ENCODE peak calls at places on chromosomes 11 and 22, in five cellular contexts. A is IMR-90, U is Panc1, Z is tibial nerve, W is heart left ventricle. R is an unnamed sample.

GRCh38 chr11:18106688-18107087 is 806 bp upstream of the SAAL1 start:
- DNase-seq in A (peak; percentile 65), U (no peak), Z (no peak), W (no peak), R (no peak)

GRCh38 chr22:26642465-26643367 is 14.7 kb upstream of the MIAT start:
- DNase-seq in A (no peak), U (no peak), Z (no peak), W (peak; percentile 33), R (no peak)

GRCh38 chr22:19357270-19358105 is 66.0 kb upstream of the CLTCL1 start:
- DNase-seq in A (peak; percentile 84), U (no peak), Z (no peak), W (no peak), R (no peak)

GRCh38 chr11:27812341-27812740 is 112.1 kb upstream of the BDNF start:
- DNase-seq in A (peak; percentile 60), U (no peak), Z (no peak), W (no peak), R (no peak)

GRCh38 chr11:19868871-19869270 is 156.2 kb downstream of the NAV2 start:
- DNase-seq in A (peak; percentile 20), U (no peak), Z (no peak), W (no peak), R (no peak)

GRCh38 chr22:39638958-39639357 is 68.4 kb downstream of the CACNA1I start:
- DNase-seq in A (no peak), U (no peak), Z (no peak), W (no peak), R (no peak)

GRCh38 chr22:27094633-27095308 is 437.4 kb downstream of the MIAT start:
- DNase-seq in A (peak; percentile 51), U (no peak), Z (no peak), W (peak; percentile 32), R (peak; percentile 40)

GRCh38 chr11:12449961-12450715 is 72.8 kb downstream of the PARVA start:
- DNase-seq in A (peak; percentile 58), U (no peak), Z (no peak), W (no peak), R (no peak)

GRCh38 chr11:94130589-94131362 is 2.1 kb downstream of the PANX1 start:
- DNase-seq in A (peak; percentile 89), U (no peak), Z (no peak), W (no peak), R (peak; percentile 59)

GRCh38 chr11:87451400-87451799 is 413.7 kb downstream of the TMEM135 start:
- DNase-seq in A (peak; percentile 33), U (no peak), Z (no peak), W (no peak), R (no peak)

GRCh38 chr11:87454246-87454645 is 416.5 kb downstream of the TMEM135 start:
- DNase-seq in A (peak; percentile 35), U (no peak), Z (no peak), W (no peak), R (no peak)

GRCh38 chr11:87455180-87455579 is 417.4 kb downstream of the TMEM135 start:
- DNase-seq in A (no peak), U (no peak), Z (no peak), W (no peak), R (no peak)

GRCh38 chr11:87456499-87456898 is 418.8 kb downstream of the TMEM135 start:
- DNase-seq in A (no peak), U (no peak), Z (no peak), W (no peak), R (no peak)

DNA sequence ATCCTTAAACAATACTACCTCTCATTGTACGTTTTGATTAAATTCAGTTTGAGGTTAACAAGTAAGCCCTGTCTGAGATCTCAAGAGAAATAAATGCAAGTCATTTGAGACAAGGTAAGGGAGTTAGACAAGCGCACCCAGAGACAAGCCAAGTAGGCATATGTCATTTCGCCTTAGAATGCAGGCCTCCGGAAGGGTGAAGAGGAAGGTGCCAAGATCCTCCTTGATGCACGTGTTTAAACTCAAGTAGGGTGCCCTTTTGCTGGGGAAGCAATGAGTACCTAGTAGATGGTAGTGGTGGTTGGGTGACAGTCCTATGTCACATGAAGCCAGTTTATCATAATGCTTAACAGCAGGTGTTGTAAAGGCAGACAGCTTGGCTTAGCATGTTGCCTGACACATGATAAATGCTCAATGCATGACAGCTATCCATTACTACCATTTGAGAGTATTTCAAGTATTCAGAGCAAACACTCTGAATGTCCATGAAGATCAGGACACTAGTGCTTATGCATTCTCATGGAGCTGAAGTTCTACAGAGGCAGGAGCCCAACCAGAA is 415.9 kb downstream of the TMEM135 start:
- DNase-seq in A (no peak), U (no peak), Z (no peak), W (no peak), R (no peak)
- H3K4me3 ChIP-seq in A (no peak overlapping the region), U (no peak overlapping the region), Z (no peak overlapping the region), W (no peak overlapping the region), R (no peak overlapping the region)

DNA sequence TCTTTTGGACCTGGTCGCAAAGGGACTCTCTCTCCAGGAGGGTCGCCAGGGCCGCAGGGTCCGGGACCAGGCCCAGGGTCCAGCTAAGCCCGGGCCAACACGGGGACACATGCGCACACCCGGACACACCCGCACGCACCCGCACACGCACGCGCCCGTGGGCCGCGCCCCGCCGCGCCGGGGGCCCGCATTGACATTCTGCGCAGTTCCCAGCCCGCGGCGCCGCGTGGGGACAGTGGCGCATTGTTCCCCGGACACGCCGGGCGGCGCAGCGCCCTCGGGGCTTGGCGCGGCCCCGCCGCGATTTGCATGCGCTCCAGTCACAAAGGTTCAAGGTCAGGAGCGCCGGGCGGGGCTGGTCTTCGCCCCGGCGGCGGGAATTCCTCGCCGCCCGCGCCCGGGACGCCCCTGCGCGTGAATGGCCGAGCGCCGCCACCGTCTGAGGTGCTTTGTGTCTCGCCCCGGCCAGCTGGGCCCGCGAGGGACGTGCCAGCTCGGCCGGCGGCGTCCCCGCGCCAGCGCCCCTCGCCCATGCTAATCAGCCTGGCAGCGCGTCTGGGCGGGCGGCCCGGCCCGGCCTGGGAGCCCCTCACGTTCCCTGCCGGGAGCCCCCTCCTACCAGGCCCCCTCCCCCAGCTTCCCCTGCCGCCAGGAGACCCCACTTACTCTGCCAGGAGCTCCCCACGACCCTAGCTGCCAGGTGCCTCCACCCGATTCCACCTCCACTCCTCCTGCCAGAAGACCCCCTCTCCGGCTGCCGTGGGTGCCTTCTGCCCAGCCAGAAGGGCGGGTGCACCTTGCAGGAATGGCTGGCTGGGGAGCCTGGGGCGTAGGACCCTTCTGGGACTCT is 50.5 kb upstream of the WNT7B start:
- DNase-seq in A (no peak), U (no peak), Z (peak; percentile 40), W (peak; percentile 75), R (peak; percentile 69)
- H3K27ac ChIP-seq in A (no peak overlapping the region), U (peak overlapping the region; percentile 39), Z (peak overlapping the region; percentile 91), W (peak overlapping the region; percentile 93), R (peak overlapping the region; percentile 75)

DNA sequence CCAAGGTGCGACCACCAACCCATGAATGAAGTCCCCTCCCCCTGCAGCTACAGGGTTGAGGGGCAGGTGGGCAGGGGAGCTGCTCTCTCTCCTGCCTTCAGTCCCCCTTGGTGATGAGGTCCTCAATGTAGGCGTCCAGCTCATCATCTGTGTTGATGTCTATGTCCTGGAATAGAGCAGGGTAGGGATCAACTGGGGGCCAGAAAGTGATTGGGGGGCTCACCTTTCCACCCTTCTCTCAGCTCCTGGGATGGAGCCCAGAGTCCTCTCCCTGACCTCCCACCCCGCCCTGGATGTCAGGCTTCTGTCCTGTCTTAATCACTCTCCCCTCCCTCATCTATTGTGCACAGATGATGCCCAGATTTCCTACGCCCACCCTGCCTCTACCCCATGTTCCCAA is 41.9 kb downstream of the MORC2 start:
- DNase-seq in A (no peak), U (no peak), Z (no peak), W (no peak), R (no peak)
- H3K36me3 ChIP-seq in A (peaks cover 57% of the 10 kb centered on the region), U (peaks cover 9% of the 10 kb centered on the region), Z (no peaks in the 10 kb centered on the region), W (peaks cover 72% of the 10 kb centered on the region), R (no peaks in the 10 kb centered on the region)

GRCh38 chr11:82117339-82117738 is 616.3 kb downstream of the FAM181B start:
- DNase-seq in A (no peak), U (no peak), Z (no peak), W (no peak), R (no peak)
- H3K4me3 ChIP-seq in A (no peak overlapping the region), U (no peak overlapping the region), Z (no peak overlapping the region), W (no peak overlapping the region), R (no peak overlapping the region)

DNA sequence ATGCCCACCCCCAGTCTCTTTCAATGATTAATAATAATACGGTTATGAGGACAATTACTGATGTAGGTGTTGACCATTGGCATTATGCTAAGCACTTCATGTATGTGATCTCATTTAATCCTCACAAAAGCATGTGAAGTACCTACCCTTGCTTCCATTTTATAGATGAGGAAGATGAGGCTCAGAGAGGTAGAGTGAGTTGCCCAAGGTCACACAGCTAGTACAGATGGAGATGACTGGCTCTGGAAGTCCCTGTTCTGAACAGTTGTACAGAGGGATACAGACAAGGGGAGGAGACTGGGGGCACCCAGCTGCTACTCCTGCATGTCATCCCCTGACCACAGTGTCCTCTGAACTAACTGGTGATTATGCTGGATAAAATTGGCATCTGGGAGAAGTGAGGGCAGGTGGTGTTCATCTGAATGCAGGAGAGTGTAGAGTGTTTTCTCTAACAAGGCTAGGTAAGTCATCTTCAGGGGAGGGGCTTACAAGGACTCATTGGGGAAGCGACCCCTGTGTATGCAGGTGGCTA is 43.2 kb downstream of the KIAA1671 start:
- DNase-seq in A (no peak), U (no peak), Z (no peak), W (no peak), R (no peak)
- H3K27ac ChIP-seq in A (no peak overlapping the region), U (peak overlapping the region; percentile 54), Z (peak overlapping the region; percentile 60), W (no peak overlapping the region), R (no peak overlapping the region)

DNA sequence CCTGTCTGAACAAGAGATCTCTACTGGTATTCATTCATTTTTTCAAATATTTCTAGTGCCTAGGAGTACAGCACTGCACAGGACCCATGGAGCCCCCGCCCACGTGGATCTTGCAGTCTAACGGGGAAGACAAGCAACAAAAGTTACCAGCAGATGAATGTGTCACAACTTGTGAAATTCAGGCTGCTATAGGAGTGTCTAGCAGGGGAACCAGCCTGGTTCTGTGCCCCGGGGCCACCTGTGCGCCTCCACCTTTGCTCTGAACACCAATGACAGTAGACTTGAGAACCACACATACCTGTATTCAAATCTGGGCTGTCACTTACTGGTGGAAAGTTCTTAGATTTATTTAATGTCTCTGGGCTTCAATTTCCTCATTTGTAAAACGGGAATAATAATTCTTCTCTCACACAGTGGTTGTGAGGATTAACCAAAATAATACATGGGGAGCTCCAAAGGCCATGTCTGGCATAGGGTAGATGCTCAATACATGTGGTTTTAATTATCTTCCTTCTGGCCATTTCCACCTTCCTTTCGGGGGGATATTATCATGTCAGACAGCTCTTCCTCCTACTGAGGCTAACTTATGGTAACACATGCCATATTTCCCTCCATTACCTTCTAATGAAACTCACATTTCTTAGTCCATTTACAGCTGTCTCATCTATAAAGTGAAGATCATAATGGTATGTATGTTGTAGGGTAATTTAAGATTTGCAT is 17.8 kb downstream of the POU2AF1 start:
- DNase-seq in A (no peak), U (no peak), Z (no peak), W (no peak), R (no peak)
- H3K36me3 ChIP-seq in A (no peaks in the 10 kb centered on the region), U (no peaks in the 10 kb centered on the region), Z (no peaks in the 10 kb centered on the region), W (no peaks in the 10 kb centered on the region), R (no peaks in the 10 kb centered on the region)

GRCh38 chr11:77611921-77612320 is 22.2 kb downstream of the AQP11 start:
- DNase-seq in A (no peak), U (no peak), Z (no peak), W (no peak), R (no peak)
- H3K4me3 ChIP-seq in A (no peak overlapping the region), U (no peak overlapping the region), Z (no peak overlapping the region), W (no peak overlapping the region), R (no peak overlapping the region)

DNA sequence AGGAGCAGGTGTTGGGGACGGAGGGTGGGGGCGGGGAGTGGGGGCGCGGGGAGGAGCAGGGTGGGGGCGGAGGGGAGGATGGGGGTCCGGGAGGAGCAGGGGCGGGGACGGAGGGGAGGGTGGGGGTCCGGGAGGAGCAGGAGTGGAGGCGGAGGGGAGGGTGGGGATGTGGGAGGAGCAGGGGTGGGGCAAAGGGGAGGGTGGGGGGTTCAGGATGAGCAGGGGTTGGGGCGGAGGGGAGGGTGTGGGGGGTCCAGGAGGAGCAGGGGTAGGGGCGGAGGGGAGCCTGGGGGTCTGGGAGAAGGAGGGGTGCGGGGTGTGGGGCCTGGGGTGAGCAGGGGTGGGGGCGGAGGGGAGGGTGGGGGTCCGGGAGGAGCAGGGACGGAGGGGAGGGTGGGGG is 17.1 kb downstream of the CRELD2 start:
- DNase-seq in A (no peak), U (no peak), Z (no peak), W (no peak), R (no peak)
- H3K27ac ChIP-seq in A (no peak overlapping the region), U (no peak overlapping the region), Z (peak overlapping the region; percentile 98), W (peak overlapping the region; percentile 99), R (peak overlapping the region; percentile 91)

R was measured in uterus.